ENCODE peak calls at places on chromosomes 6 and 20, in ten cellular contexts. Q is OCI-LY7, M is GM23248, L is MM.1S, F is PC-3, C is hepatocyte, P is HCT116, G is SK-N-SH, B is GM23338, S is Karpas-422. V is an unnamed sample.

GRCh38 chr6:110415297-110415916 is at the start of gene DDO:
- DNase-seq in Q (no peak), F (peak; percentile 2), C (no peak), L (peak; percentile 40), B (no peak), M (peak; percentile 9), G (no peak), P (no peak), S (no peak), V (peak; percentile 61)

GRCh38 chr20:37911838-37912273 is 8.9 kb downstream of the VSTM2L start:
- DNase-seq in G (peak; percentile 80), L (no peak), S (peak; percentile 78), Q (no peak), C (peak; percentile 64), M (peak; percentile 79), F (peak; percentile 25), B (peak; percentile 85), P (no peak), V (no peak)

GRCh38 chr6:121881974-121882667 is 446.7 kb downstream of the GJA1 start:
- DNase-seq in Q (no peak), C (no peak), F (peak; percentile 29), M (peak; percentile 91), B (no peak), P (no peak), S (no peak), G (no peak), L (no peak), V (no peak)

GRCh38 chr6:139407718-139408222 is 33.3 kb upstream of the CITED2 start:
- DNase-seq in G (no peak), B (no peak), M (peak; percentile 94), S (no peak), P (no peak), Q (no peak), C (no peak), F (peak; percentile 54), L (no peak), V (peak; percentile 100)

GRCh38 chr6:112851141-112851540 is 504.0 kb downstream of the RFPL4B start:
- DNase-seq in M (no peak), S (no peak), G (no peak), P (no peak), B (no peak), Q (no peak), L (no peak), C (peak; percentile 19), F (no peak), V (no peak)

GRCh38 chr6:2546941-2547716 is 203.6 kb downstream of the MYLK4 start:
- DNase-seq in Q (no peak), C (no peak), B (no peak), M (no peak), P (no peak), F (no peak), L (no peak), S (no peak), G (no peak), V (no peak)

GRCh38 chr20:2696646-2697045 is 4.1 kb downstream of the EBF4 start:
- DNase-seq in B (no peak), G (no peak), F (no peak), L (no peak), S (no peak), P (no peak), C (no peak), M (no peak), Q (no peak), V (no peak)

GRCh38 chr20:63973636-63974401 is 4.1 kb upstream of the ZNF512B start:
- DNase-seq in F (peak; percentile 84), L (peak; percentile 85), S (peak; percentile 92), G (peak; percentile 95), C (peak; percentile 95), P (peak; percentile 62), M (peak; percentile 93), B (peak; percentile 91), Q (peak; percentile 81), V (peak; percentile 93)

GRCh38 chr20:52226370-52226769 is 34.8 kb upstream of the ZFP64 start:
- DNase-seq in Q (no peak), L (no peak), B (no peak), G (no peak), S (no peak), C (peak; percentile 21), P (no peak), F (no peak), M (no peak), V (no peak)

GRCh38 chr6:89553446-89553845 is 85.1 kb downstream of the LYRM2 start:
- DNase-seq in F (no peak), C (no peak), M (no peak), S (no peak), P (no peak), G (no peak), B (no peak), Q (no peak), L (no peak), V (no peak)

GRCh38 chr6:12182676-12183075 is 107.5 kb upstream of the EDN1 start:
- DNase-seq in M (peak; percentile 45), P (no peak), S (no peak), F (peak; percentile 42), L (no peak), G (no peak), Q (no peak), C (no peak), B (no peak), V (peak; percentile 24)

GRCh38 chr20:61735503-61735785 is 330.2 kb downstream of the TAF4 start:
- DNase-seq in B (no peak), C (no peak), S (no peak), Q (no peak), M (no peak), G (no peak), L (no peak), P (no peak), F (no peak), V (no peak)

GRCh38 chr6:142846883-142847287 is 98.1 kb downstream of the HIVEP2 start:
- DNase-seq in L (peak; percentile 13), F (peak; percentile 74), S (no peak), G (no peak), C (peak; percentile 64), B (no peak), P (no peak), M (peak; percentile 95), Q (no peak), V (peak; percentile 89)

GRCh38 chr6:89243331-89243629 is 26.1 kb upstream of the GABRR1 start:
- DNase-seq in Q (no peak), B (no peak), L (no peak), P (no peak), F (no peak), M (peak; percentile 59), C (no peak), G (no peak), S (no peak), V (no peak)

GRCh38 chr6:116572162-116572561 is 858 bp downstream of the RWDD1 start:
- DNase-seq in L (peak; percentile 29), G (peak; percentile 51), F (no peak), Q (peak; percentile 37), S (peak; percentile 73), B (no peak), C (peak; percentile 57), M (peak; percentile 75), P (no peak), V (peak; percentile 11)

GRCh38 chr6:153425536-153425935 is 294.5 kb upstream of the RGS17 start:
- DNase-seq in B (no peak), P (no peak), C (no peak), F (no peak), M (no peak), Q (no peak), L (no peak), S (no peak), G (no peak), V (no peak)

GRCh38 chr6:5930143-5930770 is 76.5 kb downstream of the NRN1 start:
- DNase-seq in Q (no peak), M (no peak), L (no peak), C (no peak), G (no peak), B (no peak), F (no peak), S (no peak), P (no peak), V (no peak)

GRCh38 chr20:45798935-45799642 is 7.3 kb downstream of the DNTTIP1 start:
- DNase-seq in B (peak; percentile 90), P (no peak), L (peak; percentile 52), F (peak; percentile 82), C (peak; percentile 79), G (peak; percentile 71), Q (peak; percentile 72), M (peak; percentile 70), S (peak; percentile 87), V (no peak)

GRCh38 chr20:61161649-61162210 is 90.3 kb upstream of the CDH4 start:
- DNase-seq in F (no peak), B (no peak), L (peak; percentile 9), C (no peak), S (peak; percentile 41), Q (no peak), P (no peak), G (no peak), M (peak; percentile 22), V (no peak)

DNA sequence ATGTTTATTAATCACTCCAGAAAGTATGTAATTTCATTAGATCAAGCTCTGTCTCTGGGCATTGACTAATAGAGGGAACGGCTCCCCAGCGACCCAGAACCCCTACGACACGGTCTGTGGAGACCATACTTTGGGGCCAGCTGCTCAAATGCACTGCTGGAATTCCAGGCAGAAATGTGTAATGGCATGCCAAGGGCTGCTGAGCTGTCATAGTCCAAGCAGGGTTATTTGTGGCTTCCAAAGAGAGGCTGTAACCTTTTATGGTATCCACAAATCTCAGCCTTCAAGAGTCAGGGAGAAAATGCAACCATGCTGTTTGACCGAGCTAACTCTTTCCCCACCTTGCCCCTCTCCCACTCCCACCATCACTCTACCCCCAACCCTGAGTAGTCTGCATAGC is 755.8 kb downstream of the DHX35 start:
- DNase-seq in S (no peak), M (peak; percentile 12), L (no peak), G (no peak), F (no peak), Q (no peak), P (no peak), C (no peak), B (no peak), V (no peak)
- H3K9me2 ChIP-seq in S (no peaks in the 10 kb centered on the region), M (no peaks in the 10 kb centered on the region), L (no peaks in the 10 kb centered on the region), G (no peaks in the 10 kb centered on the region), F (no peaks in the 10 kb centered on the region), Q (no peaks in the 10 kb centered on the region), P (no peaks in the 10 kb centered on the region), C (no peaks in the 10 kb centered on the region), B (peaks cover 11% of the 10 kb centered on the region), V (no peaks in the 10 kb centered on the region)

GRCh38 chr6:34350100-34350936 is 42.2 kb downstream of the NUDT3 start:
- DNase-seq in Q (no peak), S (no peak), L (no peak), M (no peak), C (no peak), B (no peak), G (peak; percentile 65), P (no peak), F (peak; percentile 8), V (no peak)
- H3K4me2 ChIP-seq in Q (no peak overlapping the region), S (no peak overlapping the region), L (no peak overlapping the region), M (no peak overlapping the region), C (no peak overlapping the region), B (no peak overlapping the region), G (no peak overlapping the region), P (no peak overlapping the region), F (no peak overlapping the region), V (no peak overlapping the region)

GRCh38 chr6:17130786-17131185 is 28.9 kb downstream of the STMND1 start:
- DNase-seq in L (no peak), Q (no peak), M (peak; percentile 59), P (no peak), C (no peak), S (no peak), B (no peak), G (no peak), F (no peak), V (no peak)
- H3K36me3 ChIP-seq in L (no peaks in the 10 kb centered on the region), Q (no peaks in the 10 kb centered on the region), M (no peaks in the 10 kb centered on the region), P (no peaks in the 10 kb centered on the region), C (no peaks in the 10 kb centered on the region), S (no peaks in the 10 kb centered on the region), B (no peaks in the 10 kb centered on the region), G (no peaks in the 10 kb centered on the region), F (no peaks in the 10 kb centered on the region), V (no peaks in the 10 kb centered on the region)

GRCh38 chr20:20229595-20229994 is 138.3 kb upstream of the INSM1 start:
- DNase-seq in F (peak; percentile 13), S (no peak), Q (no peak), P (no peak), G (no peak), L (no peak), C (no peak), M (peak; percentile 24), B (no peak), V (no peak)
- H3K9me2 ChIP-seq in F (no peaks in the 10 kb centered on the region), S (no peaks in the 10 kb centered on the region), Q (no peaks in the 10 kb centered on the region), P (no peaks in the 10 kb centered on the region), G (no peaks in the 10 kb centered on the region), L (no peaks in the 10 kb centered on the region), C (no peaks in the 10 kb centered on the region), M (no peaks in the 10 kb centered on the region), B (peaks cover 3% of the 10 kb centered on the region), V (no peaks in the 10 kb centered on the region)